ENCODE peak calls at places on chromosome 14, in ten cellular contexts. L, S, I, M, Z, G, C, P, N and D are unnamed samples.

GRCh38 chr14:106872619-106873446 is 1346.5 kb downstream of the TMEM121 start:
- DNase-seq in M (no peak), S (peak; percentile 88), N (peak; percentile 84), L (peak; percentile 87), P (peak; percentile 48), Z (peak; percentile 95), I (peak; percentile 54), G (peak; percentile 39), C (peak; percentile 90), D (peak; percentile 92)

GRCh38 chr14:31787377-31787776 is 226.2 kb downstream of the NUBPL start:
- DNase-seq in L (no peak), M (no peak), C (no peak), G (no peak), P (no peak), I (no peak), Z (peak; percentile 32), S (no peak), N (peak; percentile 72), D (no peak)

GRCh38 chr14:77498984-77499527 is 440 bp upstream of the ISM2 start:
- DNase-seq in M (peak; percentile 38), L (no peak), P (no peak), N (peak; percentile 35), C (no peak), S (no peak), Z (no peak), I (no peak), G (no peak), D (peak; percentile 59)

GRCh38 chr14:20332946-20333782 is at the start of gene CCNB1IP1:
- DNase-seq in P (peak; percentile 38), N (peak; percentile 94), S (peak; percentile 28), I (peak; percentile 29), C (peak; percentile 91), L (peak; percentile 52), Z (peak; percentile 78), M (peak; percentile 93), G (peak; percentile 28), D (no peak)

GRCh38 chr14:29710015-29710414 is 217.6 kb downstream of the PRKD1 start:
- DNase-seq in N (no peak), C (no peak), Z (no peak), I (no peak), P (no peak), L (no peak), G (no peak), S (no peak), M (peak; percentile 31), D (no peak)

GRCh38 chr14:59265808-59266207 is 77.3 kb downstream of the DAAM1 start:
- DNase-seq in S (no peak), P (no peak), G (no peak), M (no peak), L (no peak), N (no peak), I (no peak), C (no peak), Z (peak; percentile 14), D (no peak)

GRCh38 chr14:36086629-36087380 is 89.7 kb downstream of the PTCSC3 start:
- DNase-seq in C (no peak), N (no peak), I (no peak), P (no peak), Z (no peak), M (no peak), G (no peak), L (no peak), S (no peak), D (no peak)

GRCh38 chr14:101474563-101475467 is 86.5 kb upstream of the DIO3 start:
- DNase-seq in N (no peak), I (no peak), L (no peak), C (no peak), S (no peak), M (no peak), P (no peak), G (no peak), Z (no peak), D (peak; percentile 41)

GRCh38 chr14:51087024-51087423 is 7.9 kb downstream of the TRIM9 start:
- DNase-seq in Z (peak; percentile 74), P (no peak), G (peak; percentile 20), S (no peak), M (no peak), L (no peak), I (no peak), C (no peak), N (no peak), D (no peak)

GRCh38 chr14:95531473-95531872 is 3.4 kb upstream of the GLRX5 start:
- DNase-seq in S (no peak), C (no peak), M (no peak), G (no peak), I (no peak), L (no peak), N (no peak), P (no peak), Z (no peak), D (no peak)

GRCh38 chr14:85316701-85317100 is 213.2 kb upstream of the FLRT2 start:
- DNase-seq in P (no peak), I (no peak), M (no peak), N (no peak), Z (no peak), L (no peak), G (no peak), C (no peak), S (no peak), D (no peak)

GRCh38 chr14:103348154-103348553 is 14.1 kb downstream of the EIF5 start:
- DNase-seq in C (no peak), S (no peak), N (no peak), L (no peak), I (no peak), M (no peak), Z (no peak), G (no peak), P (no peak), D (no peak)

GRCh38 chr14:97777622-97778021 is 980.4 kb downstream of the VRK1 start:
- DNase-seq in Z (no peak), M (no peak), S (no peak), L (no peak), C (no peak), G (no peak), P (no peak), I (no peak), N (no peak), D (no peak)

GRCh38 chr14:23361763-23362162 is 3.2 kb downstream of the EFS start:
- DNase-seq in G (no peak), I (no peak), S (no peak), M (no peak), P (no peak), L (no peak), Z (no peak), N (no peak), C (no peak), D (no peak)

GRCh38 chr14:37903561-37904191 is 304.0 kb upstream of the SSTR1 start:
- DNase-seq in C (peak; percentile 74), G (no peak), I (no peak), Z (peak; percentile 20), S (no peak), N (peak; percentile 75), M (peak; percentile 55), L (peak; percentile 23), P (no peak), D (no peak)

GRCh38 chr14:91313154-91313850 is 68.8 kb upstream of the GPR68 start:
- DNase-seq in I (no peak), M (no peak), N (no peak), C (no peak), S (no peak), P (no peak), L (no peak), G (no peak), Z (no peak), D (peak; percentile 62)
- H3K4me1 ChIP-seq in I (peaks cover 26% of the 10 kb centered on the region), M (no peaks in the 10 kb centered on the region), N (no peaks in the 10 kb centered on the region), C (peaks cover 32% of the 10 kb centered on the region), S (peaks cover 62% of the 10 kb centered on the region), P (no peaks in the 10 kb centered on the region), L (peaks cover 10% of the 10 kb centered on the region), G (peaks cover 30% of the 10 kb centered on the region), Z (peaks cover 28% of the 10 kb centered on the region), D (peaks cover 26% of the 10 kb centered on the region)

DNA sequence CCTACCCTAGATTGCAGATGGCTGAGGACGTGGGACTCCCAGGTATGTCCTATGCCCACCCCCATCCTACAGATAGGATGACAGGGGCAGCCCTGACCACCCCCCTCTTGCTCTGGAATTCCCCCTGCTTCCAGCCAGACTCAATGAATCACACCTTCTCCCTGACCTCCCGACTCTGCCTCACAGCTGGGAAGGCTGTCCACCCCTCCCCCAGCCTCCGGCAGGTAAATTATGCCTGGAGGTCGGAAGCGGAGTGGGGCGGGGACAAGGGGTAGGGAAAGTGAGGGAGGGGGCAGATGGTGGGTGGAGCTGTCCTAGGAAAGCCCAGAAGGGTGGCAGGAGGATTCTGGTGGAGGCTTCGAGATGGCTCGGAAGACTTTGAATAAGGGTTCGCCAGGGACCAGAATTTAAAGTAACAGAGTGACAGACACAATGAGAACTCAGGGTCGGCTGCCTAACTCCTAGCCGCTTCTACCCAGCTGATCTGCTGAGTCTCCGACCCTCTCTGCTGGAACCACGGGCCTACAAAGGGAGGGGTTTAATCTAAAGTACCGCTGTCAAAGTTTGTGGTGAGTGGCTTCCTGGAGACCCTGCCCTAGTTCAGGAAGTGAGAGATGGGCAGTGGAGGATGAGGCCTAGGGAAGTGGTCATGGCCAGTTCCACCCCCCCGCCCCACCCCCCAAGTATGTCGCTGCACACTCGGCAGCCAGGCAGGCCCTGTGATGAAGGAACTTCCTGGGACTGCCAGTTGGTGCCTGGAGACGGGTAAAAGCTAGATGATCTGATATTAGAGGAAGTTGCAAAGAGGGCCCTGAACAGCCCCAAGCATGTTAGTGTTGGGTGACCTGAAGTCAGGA is 4.2 kb downstream of the PLEKHG3 start:
- DNase-seq in Z (no peak), N (no peak), P (no peak), C (no peak), G (no peak), I (peak; percentile 24), M (peak; percentile 67), S (no peak), L (peak; percentile 76), D (no peak)
- H3K4me1 ChIP-seq in Z (peaks cover 33% of the 10 kb centered on the region), N (peaks cover 51% of the 10 kb centered on the region), P (no peaks in the 10 kb centered on the region), C (no peaks in the 10 kb centered on the region), G (peaks cover 80% of the 10 kb centered on the region), I (peaks cover 72% of the 10 kb centered on the region), M (peaks cover 51% of the 10 kb centered on the region), S (peaks cover 46% of the 10 kb centered on the region), L (peaks cover 30% of the 10 kb centered on the region), D (peaks cover 48% of the 10 kb centered on the region)

GRCh38 chr14:55454264-55455151 is 14.1 kb upstream of the TBPL2 start:
- DNase-seq in S (no peak), M (no peak), Z (peak; percentile 77), C (no peak), G (no peak), L (no peak), P (no peak), I (no peak), N (peak; percentile 16), D (no peak)
- H3K4me1 ChIP-seq in S (no peaks in the 10 kb centered on the region), M (peaks cover 8% of the 10 kb centered on the region), Z (peaks cover 12% of the 10 kb centered on the region), C (no peaks in the 10 kb centered on the region), G (peaks cover 28% of the 10 kb centered on the region), L (peaks cover 17% of the 10 kb centered on the region), P (no peaks in the 10 kb centered on the region), I (peaks cover 25% of the 10 kb centered on the region), N (peaks cover 16% of the 10 kb centered on the region), D (peaks cover 11% of the 10 kb centered on the region)

GRCh38 chr14:104975481-104976197 is 2.5 kb downstream of the AHNAK2 start:
- DNase-seq in C (peak; percentile 59), I (no peak), S (no peak), N (no peak), L (peak; percentile 28), M (peak; percentile 39), Z (peak; percentile 7), P (no peak), G (peak; percentile 14), D (no peak)
- H3K4me1 ChIP-seq in C (no peaks in the 10 kb centered on the region), I (peaks cover 73% of the 10 kb centered on the region), S (no peaks in the 10 kb centered on the region), N (peaks cover 53% of the 10 kb centered on the region), L (peaks cover 25% of the 10 kb centered on the region), M (peaks cover 4% of the 10 kb centered on the region), Z (peaks cover 53% of the 10 kb centered on the region), P (peaks cover 43% of the 10 kb centered on the region), G (peaks cover 82% of the 10 kb centered on the region), D (peaks cover 68% of the 10 kb centered on the region)

GRCh38 chr14:61418749-61419148 is 97.4 kb downstream of the PRKCH start:
- DNase-seq in N (no peak), G (no peak), P (no peak), M (peak; percentile 68), Z (no peak), S (no peak), C (no peak), I (no peak), L (no peak), D (no peak)
- H3K4me1 ChIP-seq in N (no peaks in the 10 kb centered on the region), G (peaks cover 47% of the 10 kb centered on the region), P (peaks cover 13% of the 10 kb centered on the region), M (peaks cover 79% of the 10 kb centered on the region), Z (no peaks in the 10 kb centered on the region), S (peaks cover 99% of the 10 kb centered on the region), C (no peaks in the 10 kb centered on the region), I (peaks cover 70% of the 10 kb centered on the region), L (no peaks in the 10 kb centered on the region), D (peaks cover 63% of the 10 kb centered on the region)